ENCODE peak calls at places on chromosomes 11 and 22, in five cellular contexts. T, Z, M, Q and U are unnamed samples.

GRCh38 chr22:30497466-30498150 is 7.9 kb downstream of the SEC14L4 start:
- DNase-seq in T (no peak), Z (no peak), M (no peak), Q (no peak), U (no peak)

GRCh38 chr11:7677071-7677470 is 3.8 kb upstream of the CYB5R2 start:
- DNase-seq in T (no peak), Z (no peak), M (no peak), Q (no peak), U (no peak)

GRCh38 chr22:47006433-47006832 is 244.0 kb downstream of the TBC1D22A start:
- DNase-seq in T (no peak), Z (no peak), M (no peak), Q (no peak), U (no peak)

GRCh38 chr11:116615211-116615865 is 157.4 kb downstream of the BUD13 start:
- DNase-seq in T (no peak), Z (no peak), M (peak), Q (no peak), U (no peak)

GRCh38 chr11:116193321-116194114 is 579.3 kb downstream of the BUD13 start:
- DNase-seq in T (no peak), Z (peak), M (peak), Q (no peak), U (no peak)

GRCh38 chr22:34975721-34976120 is 90.2 kb upstream of the ISX start:
- DNase-seq in T (no peak), Z (no peak), M (no peak), Q (no peak), U (no peak)

GRCh38 chr11:64088159-64089026 is 52.7 kb downstream of the FLRT1 start:
- DNase-seq in T (no peak), Z (no peak), M (peak), Q (no peak), U (no peak)

GRCh38 chr22:40426671-40427070 is 56.3 kb downstream of the SGSM3 start:
- DNase-seq in T (no peak), Z (no peak), M (no peak), Q (no peak), U (peak)

GRCh38 chr11:76074178-76075112 is 131.9 kb downstream of the WNT11 start:
- DNase-seq in T (no peak), Z (no peak), M (no peak), Q (no peak), U (no peak)

GRCh38 chr11:118572914-118573550 is 823 bp downstream of the ARCN1 start:
- DNase-seq in T (no peak), Z (peak), M (peak), Q (no peak), U (no peak)

GRCh38 chr22:45783690-45784089 is 112.1 kb downstream of the ATXN10 start:
- DNase-seq in T (no peak), Z (no peak), M (no peak), Q (no peak), U (no peak)

GRCh38 chr11:47967577-47968230 is 12.7 kb upstream of the PTPRJ start:
- DNase-seq in T (no peak), Z (no peak), M (no peak), Q (no peak), U (no peak)

GRCh38 chr11:859394-860131 is 16.9 kb downstream of the TSPAN4 start:
- DNase-seq in T (peak), Z (peak), M (peak), Q (no peak), U (no peak)

GRCh38 chr11:123334925-123335324 is 95.1 kb upstream of the GRAMD1B start:
- DNase-seq in T (no peak), Z (no peak), M (no peak), Q (no peak), U (no peak)

GRCh38 chr11:130897262-130898182 is 18.8 kb downstream of the SNX19 start:
- DNase-seq in T (peak), Z (no peak), M (peak), Q (no peak), U (peak)

GRCh38 chr22:30996462-30996861 is 27.4 kb downstream of the TUG1 start:
- DNase-seq in T (no peak), Z (no peak), M (no peak), Q (no peak), U (no peak)

GRCh38 chr22:49004484-49005399 is 822.9 kb downstream of the BRD1 start:
- DNase-seq in T (peak), Z (no peak), M (no peak), Q (no peak), U (peak)

GRCh38 chr11:35372565-35373283 is 46.6 kb downstream of the SLC1A2 start:
- DNase-seq in T (no peak), Z (no peak), M (no peak), Q (no peak), U (no peak)

GRCh38 chr11:47351159-47352126 is 1.1 kb downstream of the MYBPC3 start:
- DNase-seq in T (no peak), Z (peak), M (no peak), Q (no peak), U (no peak)

GRCh38 chr22:26777402-26777801 is 120.0 kb downstream of the MIAT start:
- DNase-seq in T (no peak), Z (no peak), M (peak), Q (no peak), U (no peak)

GRCh38 chr11:35981581-35981980 is 37.7 kb downstream of the LDLRAD3 start:
- DNase-seq in T (no peak), Z (no peak), M (no peak), Q (no peak), U (no peak)

GRCh38 chr11:132683602-132684001 is 848.7 kb downstream of the OPCML start:
- DNase-seq in T (no peak), Z (no peak), M (no peak), Q (no peak), U (no peak)

GRCh38 chr11:111944139-111944538 is 7.0 kb downstream of the DIXDC1 start:
- DNase-seq in T (no peak), Z (no peak), M (no peak), Q (no peak), U (no peak)